ENCODE peak calls at places on chromosomes 7 and 10, in ten cellular contexts. J is kidney epithelial cell, P is IMR-90, K is AG09309, E is MM.1S, V is kidney, N is cardiac muscle cell, S is right lobe of liver, T is upper lobe of right lung, O is astrocyte of the cerebellum. D is an unnamed sample.

GRCh38 chr7:46034056-46034768 is 113.1 kb upstream of the IGFBP3 start:
- DNase-seq in N (peak), O (no peak), S (no peak), E (no peak), V (no peak), P (peak), J (no peak), K (no peak), T (no peak), D (no peak)

GRCh38 chr10:5960070-5960972 is 17.0 kb downstream of the IL15RA start:
- DNase-seq in T (peak), V (peak), S (peak), P (peak), E (no peak), K (no peak), N (peak), J (no peak), O (no peak), D (no peak)

GRCh38 chr7:91916068-91916440 is 24.6 kb upstream of the AKAP9 start:
- DNase-seq in P (no peak), E (no peak), S (no peak), N (no peak), T (no peak), O (no peak), K (no peak), V (no peak), J (no peak), D (no peak)

GRCh38 chr10:3623746-3624145 is 161.3 kb downstream of the KLF6 start:
- DNase-seq in T (no peak), K (peak), N (peak), J (no peak), E (no peak), O (peak), P (peak), S (no peak), V (no peak), D (peak)

GRCh38 chr10:31345886-31346285 is 26.9 kb downstream of the ZEB1 start:
- DNase-seq in E (no peak), K (peak), S (no peak), T (no peak), J (no peak), V (no peak), P (peak), O (no peak), N (no peak), D (no peak)

GRCh38 chr7:6268909-6269306 is 3.5 kb downstream of the CYTH3 start:
- DNase-seq in J (no peak), V (no peak), T (no peak), S (no peak), E (no peak), O (no peak), P (no peak), N (no peak), K (no peak), D (no peak)

GRCh38 chr10:112394475-112394875 is 20.6 kb downstream of the ACSL5 start:
- DNase-seq in J (no peak), V (no peak), E (no peak), N (no peak), S (peak), O (no peak), P (no peak), T (peak), K (no peak), D (no peak)

GRCh38 chr7:36161996-36162395 is 8.9 kb downstream of the EEPD1 start:
- DNase-seq in J (peak), O (no peak), V (no peak), K (no peak), P (no peak), N (no peak), E (no peak), T (no peak), S (no peak), D (no peak)

GRCh38 chr7:157432541-157432956 is 95.7 kb downstream of the DNAJB6 start:
- DNase-seq in S (peak), P (peak), J (peak), N (peak), T (peak), O (no peak), E (no peak), K (peak), V (peak), D (no peak)

GRCh38 chr10:79374312-79375191 is 27.3 kb downstream of the PPIF start:
- DNase-seq in K (no peak), J (peak), E (peak), P (peak), O (peak), V (peak), S (peak), N (peak), T (peak), D (peak)

GRCh38 chr10:13347235-13348156 is 597 bp downstream of the SEPHS1 start:
- DNase-seq in J (no peak), K (no peak), E (peak), P (peak), S (peak), O (no peak), T (peak), V (peak), N (peak), D (peak)

GRCh38 chr10:56231436-56231835 is 129.6 kb downstream of the ZWINT start:
- DNase-seq in E (no peak), S (no peak), T (no peak), P (no peak), K (no peak), J (no peak), O (no peak), V (no peak), N (no peak), D (no peak)

GRCh38 chr7:37912756-37913155 is 3.9 kb downstream of the SFRP4 start:
- DNase-seq in T (no peak), V (no peak), O (no peak), N (no peak), S (no peak), E (no peak), P (no peak), J (no peak), K (no peak), D (no peak)

GRCh38 chr10:123945506-123945905 is 53.9 kb upstream of the CPXM2 start:
- DNase-seq in P (peak), T (no peak), K (peak), J (no peak), O (no peak), V (no peak), N (peak), E (no peak), S (no peak), D (no peak)

GRCh38 chr10:71357792-71358265 is 38.8 kb downstream of the SLC29A3 start:
- DNase-seq in K (no peak), T (no peak), N (peak), E (no peak), J (no peak), S (no peak), O (no peak), V (peak), P (peak), D (no peak)

GRCh38 chr7:29557954-29558353 is 5.7 kb upstream of the PRR15 start:
- DNase-seq in K (no peak), V (no peak), N (peak), E (no peak), P (no peak), J (no peak), T (no peak), O (no peak), S (no peak), D (no peak)

GRCh38 chr7:1093916-1094508 is 6.1 kb downstream of the GPER1 start:
- DNase-seq in P (no peak), S (no peak), J (no peak), V (peak), E (no peak), N (no peak), K (no peak), T (no peak), O (no peak), D (no peak)

GRCh38 chr7:8146156-8146555 is 115.8 kb downstream of the ICA1 start:
- DNase-seq in E (no peak), N (no peak), J (no peak), T (no peak), V (no peak), S (no peak), O (no peak), K (no peak), P (no peak), D (no peak)

GRCh38 chr10:93921338-93921737 is 27.6 kb downstream of the SLC35G1 start:
- DNase-seq in E (peak), T (no peak), J (no peak), V (no peak), S (peak), O (no peak), P (no peak), K (no peak), N (no peak), D (no peak)

GRCh38 chr7:48387916-48388315 is 216.7 kb downstream of the ABCA13 start:
- DNase-seq in P (no peak), K (no peak), J (no peak), V (no peak), N (no peak), E (no peak), O (no peak), T (no peak), S (no peak), D (no peak)

GRCh38 chr10:119207713-119208552 is 562 bp downstream of the GRK5 start:
- DNase-seq in N (peak), J (no peak), E (peak), V (peak), O (no peak), S (peak), K (no peak), T (peak), P (peak), D (no peak)

GRCh38 chr7:68058014-68058413 is 1061.4 kb downstream of the TYW1 start:
- DNase-seq in P (no peak), K (no peak), N (no peak), J (no peak), O (no peak), E (no peak), S (no peak), V (no peak), T (no peak), D (no peak)

GRCh38 chr7:89605362-89605761 is 548.9 kb upstream of the STEAP1 start:
- DNase-seq in J (no peak), K (no peak), E (no peak), O (no peak), P (no peak), S (no peak), T (no peak), N (no peak), V (no peak), D (no peak)

GRCh38 chr7:150514748-150515222 is at the start of gene GIMAP7:
- DNase-seq in E (peak), J (no peak), O (no peak), T (no peak), S (no peak), V (no peak), P (no peak), K (no peak), N (no peak), D (no peak)

GRCh38 chr7:93147358-93147757 is 827 bp downstream of the SAMD9L start:
- DNase-seq in N (peak), S (no peak), P (peak), V (no peak), T (no peak), J (no peak), O (no peak), E (peak), K (no peak), D (no peak)

GRCh38 chr7:70052691-70053090 is 454.4 kb downstream of the AUTS2 start:
- DNase-seq in E (no peak), O (peak), P (no peak), S (no peak), K (peak), J (no peak), T (no peak), V (no peak), N (peak), D (no peak)

GRCh38 chr10:29277296-29277695 is 11.6 kb upstream of the LYZL1 start:
- DNase-seq in S (no peak), E (no peak), K (no peak), O (no peak), V (no peak), P (no peak), N (no peak), J (no peak), T (no peak), D (no peak)

GRCh38 chr7:94350729-94351128 is 44.0 kb upstream of the COL1A2 start:
- DNase-seq in P (no peak), K (no peak), S (no peak), E (no peak), V (no peak), N (no peak), J (no peak), T (no peak), O (no peak), D (no peak)

GRCh38 chr10:46299531-46300366 is 13.0 kb downstream of the ANTXRL start:
- DNase-seq in N (no peak), E (no peak), K (no peak), J (no peak), P (no peak), T (no peak), S (no peak), V (no peak), O (no peak), D (no peak)

GRCh38 chr10:112082134-112082533 is 101.4 kb downstream of the GPAM start:
- DNase-seq in K (no peak), S (peak), E (no peak), N (no peak), T (no peak), V (peak), P (no peak), J (no peak), O (no peak), D (peak)

GRCh38 chr10:99297033-99297432 is 32.1 kb upstream of the CNNM1 start:
- DNase-seq in E (no peak), V (no peak), S (no peak), N (no peak), P (no peak), J (no peak), O (no peak), K (no peak), T (no peak), D (no peak)

GRCh38 chr10:124949543-124949942 is 7.6 kb downstream of the ZRANB1 start:
- DNase-seq in J (no peak), V (no peak), E (no peak), O (no peak), K (peak), S (no peak), T (no peak), P (peak), N (peak), D (no peak)

GRCh38 chr10:8369666-8370065 is 315.2 kb downstream of the GATA3 start:
- DNase-seq in O (peak), V (no peak), S (no peak), N (peak), P (peak), T (no peak), E (no peak), K (no peak), J (no peak), D (no peak)

DNA sequence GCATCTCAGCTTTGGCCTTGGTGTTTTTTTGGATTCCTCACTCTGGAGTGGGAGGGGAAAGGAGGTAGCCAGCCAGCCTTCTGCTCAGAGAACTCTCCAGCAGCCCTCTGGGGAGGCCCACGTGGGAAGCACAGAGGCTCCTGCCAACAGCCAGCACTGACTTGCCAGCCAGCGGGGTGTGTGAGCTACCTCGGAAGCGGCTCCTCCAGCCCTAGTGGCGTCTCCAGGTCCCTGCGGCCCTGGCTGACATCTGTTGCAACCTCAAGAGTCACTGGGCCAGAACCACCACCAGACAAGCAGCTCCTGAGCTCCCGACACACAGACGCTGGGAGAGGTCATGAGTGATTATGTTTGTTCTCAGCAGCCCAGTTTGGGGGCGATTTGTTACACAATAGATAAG is 180.2 kb upstream of the FZD8 start:
- DNase-seq in O (peak), K (peak), V (peak), N (peak), P (peak), S (no peak), J (peak), T (peak), E (no peak), D (peak)
- TF ChIP-seq CTCF in O (peak), K (peak), V (no peak), N (peak), P (peak), S (no peak), J (peak), T (peak), E (no peak), D (peak)

DNA sequence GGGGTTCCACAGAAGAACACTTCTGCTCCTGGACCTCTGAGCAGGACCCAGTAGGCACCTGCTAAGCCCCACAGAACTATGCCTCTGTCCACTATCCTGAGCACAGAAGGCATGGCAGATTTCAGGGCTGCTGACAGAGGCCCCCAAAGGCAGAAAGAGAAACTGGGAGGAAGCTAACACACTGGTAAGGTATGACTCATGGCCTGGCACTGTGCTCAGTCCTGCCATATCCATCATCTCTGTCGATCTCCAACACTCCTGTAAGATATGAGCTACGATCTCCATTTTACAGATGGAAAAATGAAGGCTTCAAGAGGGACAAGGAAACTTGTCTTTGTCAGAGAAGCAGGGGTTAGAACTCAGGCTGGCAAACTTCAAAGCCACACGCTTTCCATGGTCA is 62.2 kb downstream of the GRID1 start:
- DNase-seq in O (no peak), S (no peak), E (no peak), K (no peak), V (no peak), J (no peak), T (no peak), P (no peak), N (no peak), D (no peak)
- H3K4me3 ChIP-seq in O (no peak), S (no peak), E (no peak), K (no peak), V (no peak), J (no peak), T (no peak), P (no peak), N (no peak), D (no peak)

GRCh38 chr10:130807096-130807495 is 504.4 kb downstream of the TCERG1L start:
- DNase-seq in P (no peak), T (peak), N (no peak), O (no peak), K (no peak), S (no peak), J (no peak), V (peak), E (no peak), D (no peak)
- TF ChIP-seq CTCF in P (no peak), T (no peak), N (no peak), O (no peak), K (no peak), S (no peak), J (no peak), V (no peak), E (no peak), D (no peak)

GRCh38 chr7:14602851-14603250 is 299.7 kb downstream of the DGKB start:
- DNase-seq in P (no peak), S (no peak), K (no peak), E (no peak), V (no peak), O (no peak), J (no peak), T (no peak), N (no peak), D (no peak)
- H3K4me3 ChIP-seq in P (no peak), S (no peak), K (no peak), E (no peak), V (no peak), O (no peak), J (no peak), T (no peak), N (no peak), D (no peak)